ENCODE peak calls at places on chromosomes 3 and 15, in four cellular contexts. T is HEK293T, Y is non-pigmented ciliary epithelial cell, X is uterus. E is an unnamed sample.
A peak's percentile ranks its signal among the peaks of the same experiment; 100 is the strongest.

GRCh38 chr15:63922551-63923315 is 89.0 kb upstream of the HERC1 start:
- DNase-seq in Y (no peak), X (no peak), T (no peak), E (no peak)

GRCh38 chr3:49563766-49564165 is 9.5 kb downstream of the BSN start:
- DNase-seq in Y (no peak), T (no peak), X (no peak), E (no peak)

GRCh38 chr3:116445291-116445841 is at the start of gene LSAMP:
- DNase-seq in X (no peak), T (peak; percentile 18), Y (no peak), E (peak; percentile 41)

GRCh38 chr15:64865998-64866520 is 24.3 kb downstream of the PLEKHO2 start:
- DNase-seq in X (no peak), Y (peak; percentile 90), T (no peak), E (peak; percentile 30)

GRCh38 chr3:5162102-5162501 is 25.4 kb upstream of the EDEM1 start:
- DNase-seq in Y (peak; percentile 81), T (no peak), X (no peak), E (no peak)

GRCh38 chr3:55341502-55342031 is 145.5 kb downstream of the WNT5A start:
- DNase-seq in T (no peak), X (no peak), Y (no peak), E (no peak)

GRCh38 chr3:180870008-180870733 is 42.3 kb upstream of the FXR1 start:
- DNase-seq in X (peak; percentile 21), Y (no peak), T (no peak), E (peak; percentile 53)

GRCh38 chr15:40048155-40048792 is 9.3 kb upstream of the SRP14 start:
- DNase-seq in T (no peak), Y (no peak), X (no peak), E (peak; percentile 53)

GRCh38 chr3:46422617-46423016 is 15.6 kb downstream of the CCRL2 start:
- DNase-seq in T (no peak), Y (no peak), X (no peak), E (no peak)

GRCh38 chr3:136343873-136344281 is 93.7 kb downstream of the PCCB start:
- DNase-seq in T (no peak), Y (peak; percentile 97), X (peak; percentile 78), E (peak; percentile 84)

GRCh38 chr3:137768021-137768360 is 3.9 kb downstream of the SOX14 start:
- DNase-seq in Y (no peak), X (no peak), T (no peak), E (no peak)

GRCh38 chr15:96341465-96342142 is 11.1 kb downstream of the NR2F2 start:
- DNase-seq in Y (no peak), T (no peak), X (no peak), E (peak; percentile 52)

GRCh38 chr3:113968986-113969385 is 21.2 kb downstream of the ZDHHC23 start:
- DNase-seq in Y (no peak), T (no peak), X (no peak), E (no peak)

GRCh38 chr3:152902141-152902669 is 67.3 kb downstream of the P2RY1 start:
- DNase-seq in X (no peak), T (no peak), Y (no peak), E (no peak)

GRCh38 chr3:62622553-62623174 is 249.3 kb upstream of the FEZF2 start:
- DNase-seq in T (peak; percentile 49), X (no peak), Y (no peak), E (no peak)

GRCh38 chr3:151395806-151396205 is 11.3 kb upstream of the P2RY12 start:
- DNase-seq in X (no peak), Y (peak; percentile 18), T (no peak), E (no peak)

GRCh38 chr3:113214917-113215595 is 3.7 kb downstream of the BOC start:
- DNase-seq in T (no peak), X (no peak), Y (no peak), E (no peak)

GRCh38 chr3:133492159-133492860 is 81.2 kb upstream of the CDV3 start:
- DNase-seq in X (no peak), T (no peak), Y (no peak), E (no peak)

GRCh38 chr3:58628823-58629562 is 37.6 kb downstream of the FAM3D start:
- DNase-seq in X (peak; percentile 62), T (no peak), Y (peak; percentile 59), E (no peak)

GRCh38 chr3:152193673-152194267 is 75.0 kb upstream of the MBNL1 start:
- DNase-seq in X (no peak), T (no peak), Y (no peak), E (no peak)

GRCh38 chr3:45205126-45205525 is 21.0 kb downstream of the TMEM158 start:
- DNase-seq in T (no peak), X (no peak), Y (no peak), E (no peak)

GRCh38 chr3:29099296-29099695 is 181.6 kb upstream of the RBMS3 start:
- DNase-seq in Y (no peak), T (no peak), X (no peak), E (no peak)

GRCh38 chr3:51716805-51717204 is 9.9 kb downstream of the GRM2 start:
- DNase-seq in Y (no peak), X (no peak), T (no peak), E (no peak)

GRCh38 chr3:67000006-67000405 is 1.9 kb downstream of the KBTBD8 start:
- DNase-seq in T (no peak), Y (peak; percentile 74), X (no peak), E (no peak)

GRCh38 chr3:106329505-106329904 is 460.7 kb upstream of the CBLB start:
- DNase-seq in Y (no peak), T (no peak), X (no peak), E (no peak)

GRCh38 chr3:59513570-59513969 is 463.7 kb upstream of the CFAP20DC start:
- DNase-seq in Y (no peak), T (no peak), X (no peak), E (no peak)

GRCh38 chr3:64988188-64988587 is 300.4 kb upstream of the ADAMTS9 start:
- DNase-seq in X (no peak), T (no peak), Y (no peak), E (no peak)

GRCh38 chr15:39181901-39182300 is 399.0 kb upstream of the THBS1 start:
- DNase-seq in X (no peak), T (no peak), Y (no peak), E (no peak)

E was measured in Right ventricle myocardium superior.